ENCODE peak calls at places on chromosomes 1 and 21, in ten cellular contexts. One of them, this sample, is unnamed.

GRCh38 chr1:53065391-53065790 is 3.4 kb downstream of the PODN start:
- DNase-seq in PC-9: no peak
- DNase-seq in OCI-LY7: no peak
- DNase-seq in mammary epithelial cell: no peak
- DNase-seq in RWPE1: no peak
- DNase-seq in HL-60: no peak
- DNase-seq in psoas muscle: no peak
- DNase-seq in astrocyte: no peak
- DNase-seq in lower lobe of right lung: peak; percentile 14
- DNase-seq in IMR-90: no peak
- DNase-seq in this sample: peak; percentile 20

GRCh38 chr1:109266965-109267364 is 16.0 kb downstream of the PSRC1 start:
- DNase-seq in mammary epithelial cell: peak; percentile 75
- DNase-seq in IMR-90: peak; percentile 44
- DNase-seq in HL-60: no peak
- DNase-seq in RWPE1: no peak
- DNase-seq in PC-9: peak; percentile 85
- DNase-seq in lower lobe of right lung: no peak
- DNase-seq in psoas muscle: no peak
- DNase-seq in astrocyte: peak; percentile 90
- DNase-seq in OCI-LY7: no peak
- DNase-seq in this sample: no peak

GRCh38 chr1:116115476-116115875 is 4.3 kb downstream of the MAB21L3 start:
- DNase-seq in RWPE1: peak; percentile 74
- DNase-seq in psoas muscle: no peak
- DNase-seq in mammary epithelial cell: peak; percentile 27
- DNase-seq in OCI-LY7: no peak
- DNase-seq in PC-9: peak; percentile 73
- DNase-seq in lower lobe of right lung: no peak
- DNase-seq in astrocyte: peak; percentile 79
- DNase-seq in IMR-90: peak; percentile 75
- DNase-seq in HL-60: no peak
- DNase-seq in this sample: no peak

GRCh38 chr1:152869808-152870419 is 8.2 kb upstream of the SMCP start:
- DNase-seq in lower lobe of right lung: peak; percentile 53
- DNase-seq in astrocyte: peak; percentile 17
- DNase-seq in HL-60: peak; percentile 65
- DNase-seq in PC-9: no peak
- DNase-seq in OCI-LY7: peak; percentile 64
- DNase-seq in IMR-90: peak; percentile 51
- DNase-seq in mammary epithelial cell: peak; percentile 54
- DNase-seq in psoas muscle: peak; percentile 35
- DNase-seq in RWPE1: peak; percentile 78
- DNase-seq in this sample: no peak

GRCh38 chr1:108896160-108897150 is 19.7 kb downstream of the GPSM2 start:
- DNase-seq in psoas muscle: peak; percentile 30
- DNase-seq in lower lobe of right lung: no peak
- DNase-seq in mammary epithelial cell: no peak
- DNase-seq in IMR-90: peak; percentile 66
- DNase-seq in OCI-LY7: no peak
- DNase-seq in RWPE1: no peak
- DNase-seq in HL-60: peak; percentile 30
- DNase-seq in astrocyte: no peak
- DNase-seq in PC-9: no peak
- DNase-seq in this sample: no peak

GRCh38 chr1:7483634-7484383 is 287.3 kb upstream of the VAMP3 start:
- DNase-seq in astrocyte: no peak
- DNase-seq in lower lobe of right lung: no peak
- DNase-seq in HL-60: no peak
- DNase-seq in OCI-LY7: no peak
- DNase-seq in psoas muscle: no peak
- DNase-seq in mammary epithelial cell: no peak
- DNase-seq in RWPE1: no peak
- DNase-seq in PC-9: no peak
- DNase-seq in IMR-90: no peak
- DNase-seq in this sample: no peak

GRCh38 chr1:196400478-196401453 is 207.5 kb downstream of the KCNT2 start:
- DNase-seq in mammary epithelial cell: peak; percentile 72
- DNase-seq in IMR-90: peak; percentile 42
- DNase-seq in astrocyte: peak; percentile 93
- DNase-seq in PC-9: no peak
- DNase-seq in psoas muscle: no peak
- DNase-seq in RWPE1: no peak
- DNase-seq in OCI-LY7: no peak
- DNase-seq in lower lobe of right lung: no peak
- DNase-seq in HL-60: peak; percentile 54
- DNase-seq in this sample: no peak

GRCh38 chr1:115189814-115190541 is 100.7 kb upstream of the TSPAN2 start:
- DNase-seq in IMR-90: peak; percentile 95
- DNase-seq in mammary epithelial cell: peak; percentile 90
- DNase-seq in psoas muscle: no peak
- DNase-seq in OCI-LY7: no peak
- DNase-seq in PC-9: peak; percentile 100
- DNase-seq in HL-60: no peak
- DNase-seq in lower lobe of right lung: no peak
- DNase-seq in RWPE1: peak; percentile 88
- DNase-seq in astrocyte: peak; percentile 98
- DNase-seq in this sample: no peak

GRCh38 chr1:163436133-163436532 is 114.4 kb downstream of the NUF2 start:
- DNase-seq in mammary epithelial cell: no peak
- DNase-seq in astrocyte: no peak
- DNase-seq in RWPE1: no peak
- DNase-seq in PC-9: no peak
- DNase-seq in lower lobe of right lung: no peak
- DNase-seq in OCI-LY7: no peak
- DNase-seq in psoas muscle: no peak
- DNase-seq in IMR-90: no peak
- DNase-seq in HL-60: no peak
- DNase-seq in this sample: no peak

GRCh38 chr1:168485048-168485447 is 58.7 kb downstream of the XCL2 start:
- DNase-seq in RWPE1: no peak
- DNase-seq in lower lobe of right lung: no peak
- DNase-seq in PC-9: no peak
- DNase-seq in HL-60: no peak
- DNase-seq in OCI-LY7: no peak
- DNase-seq in psoas muscle: no peak
- DNase-seq in astrocyte: peak; percentile 79
- DNase-seq in mammary epithelial cell: peak; percentile 59
- DNase-seq in IMR-90: peak; percentile 44
- DNase-seq in this sample: peak; percentile 33

GRCh38 chr21:25428537-25428936 is 178.7 kb downstream of the MRPL39 start:
- DNase-seq in OCI-LY7: no peak
- DNase-seq in lower lobe of right lung: no peak
- DNase-seq in IMR-90: peak; percentile 5
- DNase-seq in mammary epithelial cell: peak; percentile 7
- DNase-seq in HL-60: no peak
- DNase-seq in RWPE1: no peak
- DNase-seq in psoas muscle: no peak
- DNase-seq in PC-9: no peak
- DNase-seq in astrocyte: no peak
- DNase-seq in this sample: no peak

GRCh38 chr21:26844258-26845065 is 747 bp downstream of the ADAMTS1 start:
- DNase-seq in astrocyte: peak; percentile 37
- DNase-seq in mammary epithelial cell: peak; percentile 64
- DNase-seq in PC-9: no peak
- DNase-seq in psoas muscle: peak; percentile 69
- DNase-seq in IMR-90: peak; percentile 22
- DNase-seq in RWPE1: peak; percentile 24
- DNase-seq in OCI-LY7: no peak
- DNase-seq in lower lobe of right lung: peak; percentile 57
- DNase-seq in HL-60: peak; percentile 14
- DNase-seq in this sample: peak; percentile 48

GRCh38 chr1:171983584-171983983 is 142.3 kb downstream of the DNM3 start:
- DNase-seq in mammary epithelial cell: peak; percentile 41
- DNase-seq in astrocyte: no peak
- DNase-seq in IMR-90: peak; percentile 32
- DNase-seq in PC-9: no peak
- DNase-seq in psoas muscle: no peak
- DNase-seq in HL-60: no peak
- DNase-seq in OCI-LY7: peak; percentile 1
- DNase-seq in RWPE1: no peak
- DNase-seq in lower lobe of right lung: no peak
- DNase-seq in this sample: no peak

GRCh38 chr1:150551784-150552691 is 2.8 kb downstream of the ADAMTSL4 start:
- DNase-seq in HL-60: peak; percentile 94
- DNase-seq in OCI-LY7: no peak
- DNase-seq in IMR-90: peak; percentile 92
- DNase-seq in mammary epithelial cell: peak; percentile 70
- DNase-seq in psoas muscle: peak; percentile 91
- DNase-seq in RWPE1: peak; percentile 90
- DNase-seq in PC-9: peak; percentile 89
- DNase-seq in astrocyte: peak; percentile 81
- DNase-seq in lower lobe of right lung: peak; percentile 92
- DNase-seq in this sample: peak; percentile 90

GRCh38 chr1:62732327-62732726 is 44.1 kb upstream of the DOCK7 start:
- DNase-seq in IMR-90: no peak
- DNase-seq in PC-9: no peak
- DNase-seq in OCI-LY7: no peak
- DNase-seq in astrocyte: no peak
- DNase-seq in RWPE1: no peak
- DNase-seq in mammary epithelial cell: no peak
- DNase-seq in HL-60: no peak
- DNase-seq in psoas muscle: no peak
- DNase-seq in lower lobe of right lung: no peak
- DNase-seq in this sample: no peak
- TF ChIP-seq CTCF in IMR-90: no peak
- TF ChIP-seq CTCF in PC-9: no peak
- TF ChIP-seq CTCF in OCI-LY7: no peak
- TF ChIP-seq CTCF in astrocyte: no peak
- TF ChIP-seq CTCF in RWPE1: no peak
- TF ChIP-seq CTCF in mammary epithelial cell: no peak
- TF ChIP-seq CTCF in HL-60: no peak
- TF ChIP-seq CTCF in psoas muscle: no peak
- TF ChIP-seq CTCF in lower lobe of right lung: no peak
- TF ChIP-seq CTCF in this sample: no peak

GRCh38 chr21:35616090-35616489 is 444.2 kb downstream of the SETD4 start:
- DNase-seq in HL-60: no peak
- DNase-seq in PC-9: peak; percentile 35
- DNase-seq in OCI-LY7: peak; percentile 5
- DNase-seq in astrocyte: peak; percentile 39
- DNase-seq in psoas muscle: no peak
- DNase-seq in lower lobe of right lung: no peak
- DNase-seq in IMR-90: peak; percentile 70
- DNase-seq in mammary epithelial cell: peak; percentile 40
- DNase-seq in RWPE1: no peak
- DNase-seq in this sample: no peak

GRCh38 chr21:35611752-35612151 is 448.6 kb downstream of the SETD4 start:
- DNase-seq in PC-9: no peak
- DNase-seq in astrocyte: peak; percentile 60
- DNase-seq in OCI-LY7: no peak
- DNase-seq in RWPE1: no peak
- DNase-seq in HL-60: no peak
- DNase-seq in psoas muscle: no peak
- DNase-seq in IMR-90: peak; percentile 54
- DNase-seq in lower lobe of right lung: no peak
- DNase-seq in mammary epithelial cell: peak; percentile 56
- DNase-seq in this sample: no peak

GRCh38 chr21:35614412-35614901 is 445.9 kb downstream of the SETD4 start:
- DNase-seq in RWPE1: peak; percentile 66
- DNase-seq in OCI-LY7: no peak
- DNase-seq in mammary epithelial cell: peak; percentile 94
- DNase-seq in psoas muscle: no peak
- DNase-seq in astrocyte: peak; percentile 74
- DNase-seq in HL-60: no peak
- DNase-seq in IMR-90: peak; percentile 39
- DNase-seq in lower lobe of right lung: no peak
- DNase-seq in PC-9: no peak
- DNase-seq in this sample: no peak

GRCh38 chr21:35617491-35617890 is 442.8 kb downstream of the SETD4 start:
- DNase-seq in PC-9: no peak
- DNase-seq in HL-60: no peak
- DNase-seq in IMR-90: no peak
- DNase-seq in lower lobe of right lung: no peak
- DNase-seq in astrocyte: no peak
- DNase-seq in RWPE1: no peak
- DNase-seq in mammary epithelial cell: no peak
- DNase-seq in psoas muscle: no peak
- DNase-seq in OCI-LY7: no peak
- DNase-seq in this sample: no peak

DNA sequence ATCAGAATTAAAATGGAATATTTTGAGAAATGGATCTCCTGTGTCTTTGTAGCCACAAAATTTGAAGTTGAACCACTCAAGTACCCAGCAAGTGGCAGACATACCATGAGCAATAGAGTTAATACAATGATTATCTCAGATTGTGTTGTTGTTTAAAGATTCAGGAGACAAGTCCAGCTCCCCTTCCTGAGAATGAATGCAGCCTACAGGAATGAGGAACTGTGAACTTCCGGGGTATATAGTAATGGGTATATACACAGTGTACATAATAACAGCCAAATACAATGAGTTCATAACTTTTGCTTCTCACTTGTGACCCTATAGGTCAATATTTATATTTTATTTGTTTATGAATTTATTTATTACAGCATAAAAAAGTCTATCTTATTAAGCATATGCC is 445.0 kb downstream of the SETD4 start:
- DNase-seq in PC-9: no peak
- DNase-seq in OCI-LY7: no peak
- DNase-seq in lower lobe of right lung: no peak
- DNase-seq in RWPE1: no peak
- DNase-seq in mammary epithelial cell: no peak
- DNase-seq in HL-60: no peak
- DNase-seq in psoas muscle: no peak
- DNase-seq in IMR-90: no peak
- DNase-seq in astrocyte: no peak
- DNase-seq in this sample: no peak
- H3K27ac ChIP-seq in PC-9: no peak overlapping the region
- H3K27ac ChIP-seq in OCI-LY7: no peak overlapping the region
- H3K27ac ChIP-seq in lower lobe of right lung: no peak overlapping the region
- H3K27ac ChIP-seq in RWPE1: no peak overlapping the region
- H3K27ac ChIP-seq in mammary epithelial cell: peak overlapping the region; percentile 69
- H3K27ac ChIP-seq in HL-60: no peak overlapping the region
- H3K27ac ChIP-seq in psoas muscle: no peak overlapping the region
- H3K27ac ChIP-seq in IMR-90: no peak overlapping the region
- H3K27ac ChIP-seq in astrocyte: no peak overlapping the region
- H3K27ac ChIP-seq in this sample: no peak overlapping the region

GRCh38 chr1:44086722-44087474 is 31.7 kb upstream of the KLF17 start:
- DNase-seq in astrocyte: no peak
- DNase-seq in mammary epithelial cell: no peak
- DNase-seq in HL-60: no peak
- DNase-seq in OCI-LY7: no peak
- DNase-seq in IMR-90: no peak
- DNase-seq in lower lobe of right lung: no peak
- DNase-seq in psoas muscle: no peak
- DNase-seq in PC-9: no peak
- DNase-seq in RWPE1: no peak
- DNase-seq in this sample: no peak
- TF ChIP-seq CTCF in astrocyte: no peak
- TF ChIP-seq CTCF in mammary epithelial cell: no peak
- TF ChIP-seq CTCF in HL-60: no peak
- TF ChIP-seq CTCF in OCI-LY7: no peak
- TF ChIP-seq CTCF in IMR-90: no peak
- TF ChIP-seq CTCF in lower lobe of right lung: no peak
- TF ChIP-seq CTCF in psoas muscle: no peak
- TF ChIP-seq CTCF in PC-9: no peak
- TF ChIP-seq CTCF in RWPE1: no peak
- TF ChIP-seq CTCF in this sample: no peak

DNA sequence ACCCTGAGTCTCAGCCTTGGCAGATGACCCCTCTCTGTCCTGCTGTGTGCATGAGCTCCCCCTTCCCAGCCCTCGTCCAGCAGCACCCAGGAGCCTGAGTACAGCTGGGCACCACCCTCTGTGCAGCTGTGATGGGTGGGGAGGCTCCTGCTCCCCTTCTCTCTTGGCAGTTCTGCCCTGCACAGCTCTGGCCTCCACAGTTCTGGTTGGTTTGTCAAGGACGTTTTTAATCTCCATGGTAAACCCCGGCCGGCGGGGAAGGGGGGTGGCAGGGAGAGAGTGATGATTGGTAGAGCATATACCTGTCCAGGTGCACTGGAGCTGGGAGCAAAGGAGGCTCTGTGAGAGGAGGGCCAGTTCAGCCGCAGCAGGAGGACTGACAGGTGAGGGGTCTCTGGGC is at the start of gene CLCNKA:
- DNase-seq in OCI-LY7: no peak
- DNase-seq in psoas muscle: no peak
- DNase-seq in lower lobe of right lung: no peak
- DNase-seq in astrocyte: no peak
- DNase-seq in RWPE1: no peak
- DNase-seq in IMR-90: no peak
- DNase-seq in HL-60: no peak
- DNase-seq in mammary epithelial cell: no peak
- DNase-seq in PC-9: no peak
- DNase-seq in this sample: no peak
- H3K27ac ChIP-seq in OCI-LY7: no peak within 1 kb of the TSS
- H3K27ac ChIP-seq in psoas muscle: peak within 1 kb of the TSS; percentile 100
- H3K27ac ChIP-seq in lower lobe of right lung: no peak within 1 kb of the TSS
- H3K27ac ChIP-seq in astrocyte: no peak within 1 kb of the TSS
- H3K27ac ChIP-seq in RWPE1: no peak within 1 kb of the TSS
- H3K27ac ChIP-seq in IMR-90: no peak within 1 kb of the TSS
- H3K27ac ChIP-seq in HL-60: no peak within 1 kb of the TSS
- H3K27ac ChIP-seq in mammary epithelial cell: no peak within 1 kb of the TSS
- H3K27ac ChIP-seq in PC-9: no peak within 1 kb of the TSS
- H3K27ac ChIP-seq in this sample: no peak within 1 kb of the TSS

This sample was measured in left lung.